ENCODE peak calls at places on chromosomes 16 and 17, in five cellular contexts. One of them, this sample, is unnamed. For H3K36me3, the result is how much of the 10 kb centered on the place peaks cover.

GRCh38 chr17:71519285-71519684 is 601.5 kb upstream of the SOX9 start:
- DNase-seq in IMR-90: no peak
- DNase-seq in SK-N-SH: no peak
- DNase-seq in fibroblast of lung: no peak
- DNase-seq in PC-9: no peak
- DNase-seq in this sample: no peak

GRCh38 chr17:64992325-64992802 is 64.2 kb downstream of the GNA13 start:
- DNase-seq in IMR-90: peak
- DNase-seq in SK-N-SH: no peak
- DNase-seq in fibroblast of lung: no peak
- DNase-seq in PC-9: peak
- DNase-seq in this sample: no peak

GRCh38 chr16:20799599-20799998 is 6.7 kb downstream of the ERI2 start:
- DNase-seq in IMR-90: peak
- DNase-seq in SK-N-SH: no peak
- DNase-seq in fibroblast of lung: peak
- DNase-seq in PC-9: no peak
- DNase-seq in this sample: no peak

GRCh38 chr17:21286066-21286770 is 1.7 kb downstream of the MAP2K3 start:
- DNase-seq in IMR-90: peak
- DNase-seq in SK-N-SH: peak
- DNase-seq in fibroblast of lung: peak
- DNase-seq in PC-9: peak
- DNase-seq in this sample: peak

GRCh38 chr17:59754547-59754946 is 47.1 kb downstream of the VMP1 start:
- DNase-seq in IMR-90: peak
- DNase-seq in SK-N-SH: no peak
- DNase-seq in fibroblast of lung: peak
- DNase-seq in PC-9: peak
- DNase-seq in this sample: peak

GRCh38 chr17:59878624-59879023 is 14.1 kb downstream of the TUBD1 start:
- DNase-seq in IMR-90: no peak
- DNase-seq in SK-N-SH: no peak
- DNase-seq in fibroblast of lung: no peak
- DNase-seq in PC-9: no peak
- DNase-seq in this sample: no peak

GRCh38 chr17:17506893-17507464 is 10.8 kb upstream of the RASD1 start:
- DNase-seq in IMR-90: no peak
- DNase-seq in SK-N-SH: peak
- DNase-seq in fibroblast of lung: peak
- DNase-seq in PC-9: no peak
- DNase-seq in this sample: peak

GRCh38 chr16:83206426-83206825 is 579.7 kb downstream of the CDH13 start:
- DNase-seq in IMR-90: no peak
- DNase-seq in SK-N-SH: no peak
- DNase-seq in fibroblast of lung: no peak
- DNase-seq in PC-9: no peak
- DNase-seq in this sample: peak

GRCh38 chr17:69431835-69432234 is 17.3 kb downstream of the MAP2K6 start:
- DNase-seq in IMR-90: no peak
- DNase-seq in SK-N-SH: no peak
- DNase-seq in fibroblast of lung: no peak
- DNase-seq in PC-9: no peak
- DNase-seq in this sample: no peak

GRCh38 chr17:64661981-64662773 is at the start of gene SMURF2:
- DNase-seq in IMR-90: peak
- DNase-seq in SK-N-SH: peak
- DNase-seq in fibroblast of lung: peak
- DNase-seq in PC-9: peak
- DNase-seq in this sample: peak

GRCh38 chr17:66514227-66514806 is 211.9 kb downstream of the PRKCA start:
- DNase-seq in IMR-90: peak
- DNase-seq in SK-N-SH: no peak
- DNase-seq in fibroblast of lung: peak
- DNase-seq in PC-9: no peak
- DNase-seq in this sample: peak

GRCh38 chr17:64355536-64356303 is 34.9 kb downstream of the PECAM1 start:
- DNase-seq in IMR-90: peak
- DNase-seq in SK-N-SH: no peak
- DNase-seq in fibroblast of lung: peak
- DNase-seq in PC-9: no peak
- DNase-seq in this sample: no peak

GRCh38 chr16:10493276-10493675 is 87.1 kb downstream of the EMP2 start:
- DNase-seq in IMR-90: no peak
- DNase-seq in SK-N-SH: no peak
- DNase-seq in fibroblast of lung: no peak
- DNase-seq in PC-9: no peak
- DNase-seq in this sample: no peak

GRCh38 chr16:14035092-14035491 is 36.0 kb upstream of the MRTFB start:
- DNase-seq in IMR-90: no peak
- DNase-seq in SK-N-SH: no peak
- DNase-seq in fibroblast of lung: no peak
- DNase-seq in PC-9: no peak
- DNase-seq in this sample: no peak

GRCh38 chr17:76014925-76015261 is 12.2 kb downstream of the EVPL start:
- DNase-seq in IMR-90: no peak
- DNase-seq in SK-N-SH: peak
- DNase-seq in fibroblast of lung: no peak
- DNase-seq in PC-9: no peak
- DNase-seq in this sample: peak

GRCh38 chr17:61492759-61493526 is 40.7 kb downstream of the TBX4 start:
- DNase-seq in IMR-90: peak
- DNase-seq in SK-N-SH: no peak
- DNase-seq in fibroblast of lung: no peak
- DNase-seq in PC-9: no peak
- DNase-seq in this sample: no peak

GRCh38 chr17:61495161-61495857 is 43.1 kb downstream of the TBX4 start:
- DNase-seq in IMR-90: peak
- DNase-seq in SK-N-SH: no peak
- DNase-seq in fibroblast of lung: peak
- DNase-seq in PC-9: peak
- DNase-seq in this sample: peak

GRCh38 chr17:61491981-61492380 is 39.8 kb downstream of the TBX4 start:
- DNase-seq in IMR-90: no peak
- DNase-seq in SK-N-SH: no peak
- DNase-seq in fibroblast of lung: no peak
- DNase-seq in PC-9: no peak
- DNase-seq in this sample: no peak

GRCh38 chr17:61496174-61496956 is 44.1 kb downstream of the TBX4 start:
- DNase-seq in IMR-90: no peak
- DNase-seq in SK-N-SH: no peak
- DNase-seq in fibroblast of lung: no peak
- DNase-seq in PC-9: no peak
- DNase-seq in this sample: no peak

GRCh38 chr17:61494325-61495160 is 42.3 kb downstream of the TBX4 start:
- DNase-seq in IMR-90: no peak
- DNase-seq in SK-N-SH: peak
- DNase-seq in fibroblast of lung: no peak
- DNase-seq in PC-9: no peak
- DNase-seq in this sample: no peak
- H2AFZ ChIP-seq in IMR-90: no peak
- H2AFZ ChIP-seq in SK-N-SH: no peak
- H2AFZ ChIP-seq in fibroblast of lung: no peak
- H2AFZ ChIP-seq in PC-9: no peak
- H2AFZ ChIP-seq in this sample: no peak

GRCh38 chr17:82097187-82097918 is 683 bp downstream of the FASN start:
- DNase-seq in IMR-90: peak
- DNase-seq in SK-N-SH: peak
- DNase-seq in fibroblast of lung: peak
- DNase-seq in PC-9: peak
- DNase-seq in this sample: peak
- H3K36me3 ChIP-seq in IMR-90: under half
- H3K36me3 ChIP-seq in SK-N-SH: under half
- H3K36me3 ChIP-seq in fibroblast of lung: under half
- H3K36me3 ChIP-seq in PC-9: under half
- H3K36me3 ChIP-seq in this sample: under half

GRCh38 chr16:16161319-16161718 is 62.0 kb downstream of the ABCC6 start:
- DNase-seq in IMR-90: no peak
- DNase-seq in SK-N-SH: no peak
- DNase-seq in fibroblast of lung: no peak
- DNase-seq in PC-9: no peak
- DNase-seq in this sample: no peak
- H3K4me2 ChIP-seq in IMR-90: no peak
- H3K4me2 ChIP-seq in SK-N-SH: no peak
- H3K4me2 ChIP-seq in fibroblast of lung: no peak
- H3K4me2 ChIP-seq in PC-9: no peak
- H3K4me2 ChIP-seq in this sample: no peak

GRCh38 chr16:49596699-49597291 is 223.2 kb downstream of the C16orf78 start:
- DNase-seq in IMR-90: no peak
- DNase-seq in SK-N-SH: peak
- DNase-seq in fibroblast of lung: no peak
- DNase-seq in PC-9: no peak
- DNase-seq in this sample: no peak
- H2AFZ ChIP-seq in IMR-90: no peak
- H2AFZ ChIP-seq in SK-N-SH: no peak
- H2AFZ ChIP-seq in fibroblast of lung: peak
- H2AFZ ChIP-seq in PC-9: no peak
- H2AFZ ChIP-seq in this sample: peak

DNA sequence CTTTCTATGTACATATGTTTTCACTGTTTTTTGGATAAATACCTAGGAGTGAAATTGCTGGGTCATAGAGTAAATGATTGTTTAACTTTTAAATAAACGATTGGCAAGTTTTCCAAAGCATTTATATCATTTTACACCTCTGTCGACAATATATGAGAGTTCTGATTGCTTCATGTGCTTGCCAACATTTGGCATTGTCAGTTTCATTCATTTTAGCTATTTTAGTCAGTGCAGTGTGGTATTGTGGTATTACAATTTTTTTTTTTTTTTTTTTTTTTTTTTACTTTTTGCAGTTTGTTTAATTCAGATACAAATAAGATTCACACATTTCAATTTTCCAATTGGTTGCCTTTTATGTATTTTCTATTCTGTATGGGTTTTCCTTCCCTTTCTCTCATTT is 26.0 kb downstream of the TADA2A start:
- DNase-seq in IMR-90: no peak
- DNase-seq in SK-N-SH: no peak
- DNase-seq in fibroblast of lung: no peak
- DNase-seq in PC-9: no peak
- DNase-seq in this sample: no peak
- H3K36me3 ChIP-seq in IMR-90: under half
- H3K36me3 ChIP-seq in SK-N-SH: under half
- H3K36me3 ChIP-seq in fibroblast of lung: under half
- H3K36me3 ChIP-seq in PC-9: under half
- H3K36me3 ChIP-seq in this sample: under half

GRCh38 chr17:48426019-48426418 is 4.0 kb downstream of the SKAP1 start:
- DNase-seq in IMR-90: no peak
- DNase-seq in SK-N-SH: no peak
- DNase-seq in fibroblast of lung: no peak
- DNase-seq in PC-9: no peak
- DNase-seq in this sample: no peak

GRCh38 chr17:48429156-48429555 is 858 bp downstream of the SKAP1 start:
- DNase-seq in IMR-90: no peak
- DNase-seq in SK-N-SH: no peak
- DNase-seq in fibroblast of lung: no peak
- DNase-seq in PC-9: no peak
- DNase-seq in this sample: no peak

GRCh38 chr17:48432820-48433775 is 3.1 kb upstream of the SKAP1 start:
- DNase-seq in IMR-90: no peak
- DNase-seq in SK-N-SH: no peak
- DNase-seq in fibroblast of lung: no peak
- DNase-seq in PC-9: no peak
- DNase-seq in this sample: no peak

GRCh38 chr17:48427598-48427997 is 2.4 kb downstream of the SKAP1 start:
- DNase-seq in IMR-90: no peak
- DNase-seq in SK-N-SH: no peak
- DNase-seq in fibroblast of lung: no peak
- DNase-seq in PC-9: no peak
- DNase-seq in this sample: no peak

GRCh38 chr17:48429638-48430586 is at the start of gene SKAP1:
- DNase-seq in IMR-90: no peak
- DNase-seq in SK-N-SH: peak
- DNase-seq in fibroblast of lung: no peak
- DNase-seq in PC-9: peak
- DNase-seq in this sample: no peak
- H3K4me2 ChIP-seq in IMR-90: no peak
- H3K4me2 ChIP-seq in SK-N-SH: no peak
- H3K4me2 ChIP-seq in fibroblast of lung: no peak
- H3K4me2 ChIP-seq in PC-9: no peak
- H3K4me2 ChIP-seq in this sample: no peak

This sample was measured in osteoblast.